ENCODE peak calls at places on chromosomes 13 and 19, in eight cellular contexts. One of them, this sample, is unnamed.

GRCh38 chr13:24618219-24618955 is 61.8 kb upstream of the ATP12A start:
- DNase-seq in tibial nerve: no peak
- DNase-seq in pancreas: no peak
- DNase-seq in CD4-positive, alpha-beta memory T cell: peak; percentile 64
- DNase-seq in fibroblast of lung: peak; percentile 14
- DNase-seq in left ventricle myocardium inferior: no peak
- DNase-seq in cardiac muscle cell: no peak
- DNase-seq in astrocyte: no peak
- DNase-seq in this sample: no peak

GRCh38 chr19:34677386-34678084 is at the start of gene ZNF302:
- DNase-seq in tibial nerve: peak; percentile 90
- DNase-seq in pancreas: peak; percentile 96
- DNase-seq in CD4-positive, alpha-beta memory T cell: peak; percentile 94
- DNase-seq in fibroblast of lung: peak; percentile 97
- DNase-seq in left ventricle myocardium inferior: peak; percentile 97
- DNase-seq in cardiac muscle cell: peak; percentile 98
- DNase-seq in astrocyte: peak; percentile 95
- DNase-seq in this sample: peak; percentile 99

GRCh38 chr13:45121421-45121820 is 1.1 kb downstream of the GTF2F2 start:
- DNase-seq in tibial nerve: no peak
- DNase-seq in pancreas: no peak
- DNase-seq in CD4-positive, alpha-beta memory T cell: no peak
- DNase-seq in fibroblast of lung: peak; percentile 43
- DNase-seq in left ventricle myocardium inferior: no peak
- DNase-seq in cardiac muscle cell: peak; percentile 15
- DNase-seq in astrocyte: no peak
- DNase-seq in this sample: no peak

GRCh38 chr19:52896431-52897148 is 845 bp downstream of the ZNF320 start:
- DNase-seq in tibial nerve: no peak
- DNase-seq in pancreas: peak; percentile 59
- DNase-seq in CD4-positive, alpha-beta memory T cell: no peak
- DNase-seq in fibroblast of lung: peak; percentile 26
- DNase-seq in left ventricle myocardium inferior: no peak
- DNase-seq in cardiac muscle cell: peak; percentile 39
- DNase-seq in astrocyte: peak; percentile 5
- DNase-seq in this sample: peak; percentile 53

GRCh38 chr13:26508885-26509284 is 48.6 kb upstream of the WASF3 start:
- DNase-seq in tibial nerve: peak; percentile 76
- DNase-seq in pancreas: no peak
- DNase-seq in CD4-positive, alpha-beta memory T cell: no peak
- DNase-seq in fibroblast of lung: peak; percentile 59
- DNase-seq in left ventricle myocardium inferior: peak; percentile 84
- DNase-seq in cardiac muscle cell: no peak
- DNase-seq in astrocyte: peak; percentile 41
- DNase-seq in this sample: no peak

GRCh38 chr19:16627194-16627927 is 643 bp downstream of the MED26 start:
- DNase-seq in tibial nerve: no peak
- DNase-seq in pancreas: no peak
- DNase-seq in CD4-positive, alpha-beta memory T cell: no peak
- DNase-seq in fibroblast of lung: no peak
- DNase-seq in left ventricle myocardium inferior: no peak
- DNase-seq in cardiac muscle cell: peak; percentile 24
- DNase-seq in astrocyte: no peak
- DNase-seq in this sample: peak; percentile 62

GRCh38 chr13:49098771-49099512 is 121.2 kb upstream of the MLNR start:
- DNase-seq in tibial nerve: no peak
- DNase-seq in pancreas: no peak
- DNase-seq in CD4-positive, alpha-beta memory T cell: peak; percentile 2
- DNase-seq in fibroblast of lung: peak; percentile 40
- DNase-seq in left ventricle myocardium inferior: no peak
- DNase-seq in cardiac muscle cell: no peak
- DNase-seq in astrocyte: no peak
- DNase-seq in this sample: no peak

GRCh38 chr19:46587861-46588260 is 13.3 kb upstream of the CALM3 start:
- DNase-seq in tibial nerve: no peak
- DNase-seq in pancreas: no peak
- DNase-seq in CD4-positive, alpha-beta memory T cell: no peak
- DNase-seq in fibroblast of lung: no peak
- DNase-seq in left ventricle myocardium inferior: no peak
- DNase-seq in cardiac muscle cell: no peak
- DNase-seq in astrocyte: no peak
- DNase-seq in this sample: no peak

GRCh38 chr19:12676928-12677327 is 4.8 kb downstream of the DHPS start:
- DNase-seq in tibial nerve: no peak
- DNase-seq in pancreas: no peak
- DNase-seq in CD4-positive, alpha-beta memory T cell: no peak
- DNase-seq in fibroblast of lung: no peak
- DNase-seq in left ventricle myocardium inferior: no peak
- DNase-seq in cardiac muscle cell: no peak
- DNase-seq in astrocyte: no peak
- DNase-seq in this sample: no peak

GRCh38 chr13:21079761-21080730 is 18.7 kb upstream of the LATS2 start:
- DNase-seq in tibial nerve: no peak
- DNase-seq in pancreas: no peak
- DNase-seq in CD4-positive, alpha-beta memory T cell: no peak
- DNase-seq in fibroblast of lung: peak; percentile 96
- DNase-seq in left ventricle myocardium inferior: no peak
- DNase-seq in cardiac muscle cell: no peak
- DNase-seq in astrocyte: peak; percentile 95
- DNase-seq in this sample: no peak
- H3K27ac ChIP-seq in tibial nerve: peak overlapping the region; percentile 48
- H3K27ac ChIP-seq in pancreas: no peak overlapping the region
- H3K27ac ChIP-seq in CD4-positive, alpha-beta memory T cell: no peak overlapping the region
- H3K27ac ChIP-seq in fibroblast of lung: peak overlapping the region; percentile 80
- H3K27ac ChIP-seq in left ventricle myocardium inferior: peak overlapping the region; percentile 42
- H3K27ac ChIP-seq in cardiac muscle cell: no peak overlapping the region
- H3K27ac ChIP-seq in astrocyte: peak overlapping the region; percentile 71
- H3K27ac ChIP-seq in this sample: peak overlapping the region; percentile 44

GRCh38 chr19:38017504-38018150 is 110.6 kb downstream of the SIPA1L3 start:
- DNase-seq in tibial nerve: no peak
- DNase-seq in pancreas: no peak
- DNase-seq in CD4-positive, alpha-beta memory T cell: no peak
- DNase-seq in fibroblast of lung: no peak
- DNase-seq in left ventricle myocardium inferior: no peak
- DNase-seq in cardiac muscle cell: no peak
- DNase-seq in astrocyte: no peak
- DNase-seq in this sample: no peak
- H3K4me1 ChIP-seq in tibial nerve: peaks cover 8% of the 10 kb centered on the region
- H3K4me1 ChIP-seq in pancreas: peaks cover under 1% of the 10 kb centered on the region
- H3K4me1 ChIP-seq in CD4-positive, alpha-beta memory T cell: no peaks in the 10 kb centered on the region
- H3K4me1 ChIP-seq in fibroblast of lung: no peaks in the 10 kb centered on the region
- H3K4me1 ChIP-seq in left ventricle myocardium inferior: peaks cover 1% of the 10 kb centered on the region
- H3K4me1 ChIP-seq in cardiac muscle cell: peaks cover 2% of the 10 kb centered on the region
- H3K4me1 ChIP-seq in astrocyte: peaks cover 5% of the 10 kb centered on the region
- H3K4me1 ChIP-seq in this sample: peaks cover 7% of the 10 kb centered on the region

GRCh38 chr13:104823709-104824108 is 1711.8 kb downstream of the EFNB2 start:
- DNase-seq in tibial nerve: no peak
- DNase-seq in pancreas: no peak
- DNase-seq in CD4-positive, alpha-beta memory T cell: no peak
- DNase-seq in fibroblast of lung: no peak
- DNase-seq in left ventricle myocardium inferior: no peak
- DNase-seq in cardiac muscle cell: no peak
- DNase-seq in astrocyte: no peak
- DNase-seq in this sample: no peak
- H3K9me3 ChIP-seq in tibial nerve: no peaks in the 10 kb centered on the region
- H3K9me3 ChIP-seq in pancreas: no peaks in the 10 kb centered on the region
- H3K9me3 ChIP-seq in CD4-positive, alpha-beta memory T cell: no peaks in the 10 kb centered on the region
- H3K9me3 ChIP-seq in fibroblast of lung: no peaks in the 10 kb centered on the region
- H3K9me3 ChIP-seq in left ventricle myocardium inferior: no peaks in the 10 kb centered on the region
- H3K9me3 ChIP-seq in cardiac muscle cell: no peaks in the 10 kb centered on the region
- H3K9me3 ChIP-seq in astrocyte: no peaks in the 10 kb centered on the region
- H3K9me3 ChIP-seq in this sample: no peaks in the 10 kb centered on the region

GRCh38 chr19:36152886-36153525 is 759 bp upstream of the COX7A1 start:
- DNase-seq in tibial nerve: no peak
- DNase-seq in pancreas: no peak
- DNase-seq in CD4-positive, alpha-beta memory T cell: no peak
- DNase-seq in fibroblast of lung: no peak
- DNase-seq in left ventricle myocardium inferior: no peak
- DNase-seq in cardiac muscle cell: no peak
- DNase-seq in astrocyte: no peak
- DNase-seq in this sample: no peak
- H3K27ac ChIP-seq in tibial nerve: peak overlapping the region; percentile 91
- H3K27ac ChIP-seq in pancreas: peak overlapping the region; percentile 71
- H3K27ac ChIP-seq in CD4-positive, alpha-beta memory T cell: no peak overlapping the region
- H3K27ac ChIP-seq in fibroblast of lung: peak overlapping the region; percentile 61
- H3K27ac ChIP-seq in left ventricle myocardium inferior: peak overlapping the region; percentile 99
- H3K27ac ChIP-seq in cardiac muscle cell: no peak overlapping the region
- H3K27ac ChIP-seq in astrocyte: no peak overlapping the region
- H3K27ac ChIP-seq in this sample: peak overlapping the region; percentile 94

GRCh38 chr19:42216653-42217521 is 590 bp downstream of the DEDD2 start:
- DNase-seq in tibial nerve: no peak
- DNase-seq in pancreas: peak; percentile 81
- DNase-seq in CD4-positive, alpha-beta memory T cell: no peak
- DNase-seq in fibroblast of lung: peak; percentile 36
- DNase-seq in left ventricle myocardium inferior: peak; percentile 46
- DNase-seq in cardiac muscle cell: peak; percentile 74
- DNase-seq in astrocyte: peak; percentile 12
- DNase-seq in this sample: peak; percentile 66
- H3K4me1 ChIP-seq in tibial nerve: peaks cover 56% of the 10 kb centered on the region
- H3K4me1 ChIP-seq in pancreas: peaks cover 39% of the 10 kb centered on the region
- H3K4me1 ChIP-seq in CD4-positive, alpha-beta memory T cell: peaks cover 74% of the 10 kb centered on the region
- H3K4me1 ChIP-seq in fibroblast of lung: peaks cover 8% of the 10 kb centered on the region
- H3K4me1 ChIP-seq in left ventricle myocardium inferior: peaks cover 60% of the 10 kb centered on the region
- H3K4me1 ChIP-seq in cardiac muscle cell: peaks cover 2% of the 10 kb centered on the region
- H3K4me1 ChIP-seq in astrocyte: peaks cover 31% of the 10 kb centered on the region
- H3K4me1 ChIP-seq in this sample: peaks cover 71% of the 10 kb centered on the region

DNA sequence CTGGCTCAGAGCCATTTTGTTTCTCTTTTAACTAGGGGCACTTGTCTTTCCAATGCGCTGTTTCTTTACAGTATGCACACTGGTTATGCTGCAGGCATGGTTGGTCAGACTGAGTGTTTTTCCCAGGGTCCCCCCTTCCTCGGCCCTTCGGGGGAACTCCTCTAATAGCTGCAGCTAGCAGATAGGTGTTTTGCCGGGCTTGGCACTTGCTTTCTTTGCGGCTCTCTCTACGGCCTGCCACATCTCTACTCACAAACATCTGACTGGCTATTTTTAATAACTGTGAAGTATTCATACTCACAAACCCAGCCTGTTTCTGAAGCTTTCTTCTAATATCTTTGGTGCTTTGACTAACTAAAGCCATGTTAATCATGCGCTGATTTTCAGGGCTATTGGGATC is 89.4 kb downstream of the SLC25A15 start:
- DNase-seq in tibial nerve: no peak
- DNase-seq in pancreas: no peak
- DNase-seq in CD4-positive, alpha-beta memory T cell: no peak
- DNase-seq in fibroblast of lung: no peak
- DNase-seq in left ventricle myocardium inferior: no peak
- DNase-seq in cardiac muscle cell: no peak
- DNase-seq in astrocyte: no peak
- DNase-seq in this sample: no peak
- H3K9me3 ChIP-seq in tibial nerve: peaks cover 19% of the 10 kb centered on the region
- H3K9me3 ChIP-seq in pancreas: no peaks in the 10 kb centered on the region
- H3K9me3 ChIP-seq in CD4-positive, alpha-beta memory T cell: peaks cover 32% of the 10 kb centered on the region
- H3K9me3 ChIP-seq in fibroblast of lung: no peaks in the 10 kb centered on the region
- H3K9me3 ChIP-seq in left ventricle myocardium inferior: peaks cover 37% of the 10 kb centered on the region
- H3K9me3 ChIP-seq in cardiac muscle cell: no peaks in the 10 kb centered on the region
- H3K9me3 ChIP-seq in astrocyte: peaks cover 13% of the 10 kb centered on the region
- H3K9me3 ChIP-seq in this sample: peaks cover 27% of the 10 kb centered on the region

GRCh38 chr19:19656451-19657396 is 6.8 kb downstream of the ATP13A1 start:
- DNase-seq in tibial nerve: no peak
- DNase-seq in pancreas: no peak
- DNase-seq in CD4-positive, alpha-beta memory T cell: no peak
- DNase-seq in fibroblast of lung: no peak
- DNase-seq in left ventricle myocardium inferior: no peak
- DNase-seq in cardiac muscle cell: no peak
- DNase-seq in astrocyte: no peak
- DNase-seq in this sample: no peak
- H3K27ac ChIP-seq in tibial nerve: no peak overlapping the region
- H3K27ac ChIP-seq in pancreas: no peak overlapping the region
- H3K27ac ChIP-seq in CD4-positive, alpha-beta memory T cell: no peak overlapping the region
- H3K27ac ChIP-seq in fibroblast of lung: no peak overlapping the region
- H3K27ac ChIP-seq in left ventricle myocardium inferior: no peak overlapping the region
- H3K27ac ChIP-seq in cardiac muscle cell: no peak overlapping the region
- H3K27ac ChIP-seq in astrocyte: no peak overlapping the region
- H3K27ac ChIP-seq in this sample: no peak overlapping the region

DNA sequence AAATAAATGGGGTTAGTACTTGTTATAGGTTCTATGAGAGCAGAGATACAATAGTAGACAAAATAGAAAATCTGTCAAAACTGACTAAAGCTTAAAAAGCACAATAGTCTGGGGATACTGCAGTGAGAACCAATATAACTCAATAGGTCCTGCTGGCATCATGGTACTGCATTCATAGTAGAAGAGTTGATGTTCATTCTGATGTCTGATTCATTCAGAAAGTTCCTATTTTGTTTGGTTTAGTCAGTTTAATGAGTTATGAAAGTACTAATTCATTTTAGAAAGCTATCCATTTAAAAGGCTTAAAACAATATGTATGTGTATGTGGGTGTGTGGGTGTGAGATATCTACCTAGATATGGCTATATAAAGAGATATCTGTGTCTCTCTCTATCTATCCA is 152.8 kb downstream of the LHFPL6 start:
- DNase-seq in tibial nerve: no peak
- DNase-seq in pancreas: no peak
- DNase-seq in CD4-positive, alpha-beta memory T cell: no peak
- DNase-seq in fibroblast of lung: no peak
- DNase-seq in left ventricle myocardium inferior: no peak
- DNase-seq in cardiac muscle cell: no peak
- DNase-seq in astrocyte: no peak
- DNase-seq in this sample: no peak
- H3K4me1 ChIP-seq in tibial nerve: peaks cover 45% of the 10 kb centered on the region
- H3K4me1 ChIP-seq in pancreas: peaks cover 14% of the 10 kb centered on the region
- H3K4me1 ChIP-seq in CD4-positive, alpha-beta memory T cell: no peaks in the 10 kb centered on the region
- H3K4me1 ChIP-seq in fibroblast of lung: peaks cover 2% of the 10 kb centered on the region
- H3K4me1 ChIP-seq in left ventricle myocardium inferior: peaks cover 96% of the 10 kb centered on the region
- H3K4me1 ChIP-seq in cardiac muscle cell: peaks cover 39% of the 10 kb centered on the region
- H3K4me1 ChIP-seq in astrocyte: no peaks in the 10 kb centered on the region
- H3K4me1 ChIP-seq in this sample: peaks cover 31% of the 10 kb centered on the region